ENCODE peak calls at places on chromosomes 16 and 17, in nine cellular contexts. I is body of pancreas; F is IMR-90; T is neural crest cell; O is astrocyte of the cerebellum; D is WTC11; A is B cell; M is CD4-positive, alpha-beta T cell; X is cardiac fibroblast. U is an unnamed sample.

GRCh38 chr16:84013787-84014569 is 28.6 kb downstream of the SLC38A8 start:
- DNase-seq in I (peak), F (peak), T (peak), O (no peak), D (peak), A (no peak), M (peak), X (peak), U (peak)

GRCh38 chr17:70369296-70369855 is 200.0 kb downstream of the KCNJ2 start:
- DNase-seq in I (no peak), F (no peak), T (no peak), O (peak), D (no peak), A (no peak), M (no peak), X (peak), U (no peak)

GRCh38 chr17:76223802-76224201 is 16.5 kb downstream of the RNF157 start:
- DNase-seq in I (no peak), F (no peak), T (no peak), O (no peak), D (no peak), A (no peak), M (no peak), X (no peak), U (no peak)

GRCh38 chr16:71722801-71723536 is 1.5 kb downstream of the PHLPP2 start:
- DNase-seq in I (peak), F (peak), T (peak), O (peak), D (peak), A (peak), M (peak), X (peak), U (peak)

GRCh38 chr17:48561894-48562810 is 16.0 kb downstream of the HOXB4 start:
- DNase-seq in I (no peak), F (peak), T (no peak), O (no peak), D (no peak), A (no peak), M (no peak), X (no peak), U (no peak)

GRCh38 chr17:1107777-1108559 is 71.8 kb downstream of the ABR start:
- DNase-seq in I (peak), F (no peak), T (no peak), O (no peak), D (peak), A (no peak), M (no peak), X (no peak), U (no peak)

GRCh38 chr17:37060094-37060493 is 111.3 kb downstream of the AATF start:
- DNase-seq in I (no peak), F (peak), T (no peak), O (no peak), D (no peak), A (no peak), M (no peak), X (no peak), U (no peak)

GRCh38 chr17:61279476-61280145 is 120.0 kb upstream of the TBX2 start:
- DNase-seq in I (no peak), F (peak), T (no peak), O (peak), D (no peak), A (no peak), M (no peak), X (no peak), U (no peak)

GRCh38 chr17:76345377-76345945 is 8.3 kb downstream of the PRPSAP1 start:
- DNase-seq in I (no peak), F (peak), T (no peak), O (no peak), D (no peak), A (no peak), M (no peak), X (no peak), U (no peak)

GRCh38 chr17:31610301-31610910 is 218.9 kb downstream of the RAB11FIP4 start:
- DNase-seq in I (no peak), F (no peak), T (no peak), O (no peak), D (no peak), A (no peak), M (no peak), X (no peak), U (no peak)

GRCh38 chr16:68514511-68514910 is 24.6 kb upstream of the ZFP90 start:
- DNase-seq in I (no peak), F (no peak), T (no peak), O (no peak), D (no peak), A (no peak), M (no peak), X (no peak), U (no peak)

GRCh38 chr17:79803997-79804855 is 7.3 kb upstream of the CBX8 start:
- DNase-seq in I (no peak), F (no peak), T (no peak), O (no peak), D (peak), A (peak), M (no peak), X (no peak), U (peak)

GRCh38 chr16:54136276-54136625 is 150.3 kb downstream of the IRX3 start:
- DNase-seq in I (no peak), F (peak), T (no peak), O (no peak), D (no peak), A (no peak), M (no peak), X (peak), U (no peak)

GRCh38 chr17:70629902-70630301 is 460.6 kb downstream of the KCNJ2 start:
- DNase-seq in I (no peak), F (peak), T (no peak), O (no peak), D (no peak), A (no peak), M (no peak), X (peak), U (peak)

GRCh38 chr17:40074175-40074512 is 11.4 kb downstream of the THRA start:
- DNase-seq in I (no peak), F (no peak), T (no peak), O (no peak), D (no peak), A (no peak), M (no peak), X (no peak), U (no peak)

GRCh38 chr17:7932483-7932891 is 481 bp downstream of the CNTROB start:
- DNase-seq in I (no peak), F (peak), T (no peak), O (no peak), D (peak), A (no peak), M (no peak), X (peak), U (peak)

GRCh38 chr16:46911650-46912049 is 27.5 kb downstream of the GPT2 start:
- DNase-seq in I (no peak), F (no peak), T (no peak), O (no peak), D (no peak), A (no peak), M (no peak), X (no peak), U (no peak)

GRCh38 chr16:89704281-89704680 is 2.8 kb upstream of the SPATA2L start:
- DNase-seq in I (no peak), F (no peak), T (no peak), O (no peak), D (no peak), A (no peak), M (no peak), X (no peak), U (no peak)

GRCh38 chr17:71922439-71922838 is 198.4 kb upstream of the SOX9 start:
- DNase-seq in I (no peak), F (peak), T (no peak), O (peak), D (no peak), A (no peak), M (no peak), X (peak), U (no peak)

GRCh38 chr16:88804552-88805339 is 1.2 kb downstream of the CDT1 start:
- DNase-seq in I (peak), F (no peak), T (no peak), O (no peak), D (peak), A (no peak), M (no peak), X (no peak), U (peak)

GRCh38 chr16:48704710-48705109 is 94.7 kb upstream of the N4BP1 start:
- DNase-seq in I (no peak), F (no peak), T (no peak), O (no peak), D (no peak), A (no peak), M (no peak), X (no peak), U (no peak)

GRCh38 chr17:80219777-80220708 is at the start of the genes SGSH and SLC26A11:
- DNase-seq in I (peak), F (peak), T (peak), O (peak), D (peak), A (peak), M (peak), X (peak), U (peak)

GRCh38 chr17:67879662-67880061 is 54.4 kb downstream of the BPTF start:
- DNase-seq in I (no peak), F (no peak), T (no peak), O (no peak), D (no peak), A (no peak), M (no peak), X (no peak), U (no peak)

GRCh38 chr16:49158029-49158642 is 123.5 kb downstream of the CBLN1 start:
- DNase-seq in I (no peak), F (peak), T (peak), O (no peak), D (peak), A (no peak), M (no peak), X (peak), U (peak)

GRCh38 chr17:27975146-27976011 is 67.1 kb upstream of the NLK start:
- DNase-seq in I (peak), F (peak), T (no peak), O (no peak), D (no peak), A (no peak), M (no peak), X (peak), U (no peak)

GRCh38 chr16:23500212-23500865 is 10.0 kb downstream of the GGA2 start:
- DNase-seq in I (peak), F (no peak), T (no peak), O (no peak), D (no peak), A (no peak), M (no peak), X (no peak), U (no peak)

GRCh38 chr17:16991349-16992009 is 19.6 kb upstream of the TNFRSF13B start:
- DNase-seq in I (peak), F (peak), T (peak), O (no peak), D (peak), A (peak), M (peak), X (peak), U (peak)
- TF ChIP-seq CTCF in I (peak), F (peak), T (peak), O (peak), D (peak), A (peak), M (peak), X (peak), U (peak)

DNA sequence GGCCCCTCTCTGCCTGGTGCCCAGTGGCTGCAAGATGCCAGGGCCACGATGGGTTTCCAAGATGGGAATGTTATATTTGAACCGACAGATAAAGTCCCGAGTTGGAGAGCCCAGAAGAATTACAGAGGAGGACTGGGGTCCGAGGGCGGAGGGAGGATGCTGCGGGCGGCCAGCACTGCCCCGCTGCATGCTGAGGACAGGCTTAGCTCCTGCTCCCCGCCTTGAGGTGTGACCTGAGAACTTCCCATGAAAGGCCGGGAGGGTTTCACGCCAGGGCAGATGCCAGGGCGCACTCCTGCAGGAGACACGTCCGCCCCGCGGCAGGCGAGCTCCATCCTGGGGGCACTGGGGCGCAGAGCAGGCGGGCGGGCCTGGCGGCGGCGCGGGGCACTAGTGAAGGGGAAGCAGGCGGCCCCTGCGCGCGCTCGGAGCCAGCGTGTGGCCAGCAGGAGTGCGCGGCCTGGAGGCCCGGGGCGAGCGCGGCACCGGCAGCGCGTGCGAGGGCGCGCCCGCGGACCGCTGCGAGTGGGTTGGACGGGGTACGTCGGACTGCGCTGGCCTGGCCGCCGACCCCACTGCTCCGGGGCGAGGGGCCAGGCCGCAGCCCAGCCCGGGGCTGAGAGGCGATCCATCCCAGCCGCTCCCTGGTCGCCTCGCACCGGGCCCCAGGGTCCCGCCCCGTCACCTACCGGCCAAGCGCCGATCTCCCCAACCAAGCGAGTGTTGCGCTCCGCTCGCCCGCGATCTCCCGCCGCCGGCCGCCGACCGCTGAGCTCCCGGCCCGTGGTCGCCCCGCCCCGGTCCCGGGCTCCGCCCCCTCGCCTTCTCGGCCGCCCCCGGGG is at the start of gene MAP3K14:
- DNase-seq in I (peak), F (peak), T (peak), O (no peak), D (peak), A (peak), M (peak), X (peak), U (peak)
- TF ChIP-seq CTCF in I (no peak), F (peak), T (peak), O (no peak), D (no peak), A (no peak), M (no peak), X (peak), U (peak)

DNA sequence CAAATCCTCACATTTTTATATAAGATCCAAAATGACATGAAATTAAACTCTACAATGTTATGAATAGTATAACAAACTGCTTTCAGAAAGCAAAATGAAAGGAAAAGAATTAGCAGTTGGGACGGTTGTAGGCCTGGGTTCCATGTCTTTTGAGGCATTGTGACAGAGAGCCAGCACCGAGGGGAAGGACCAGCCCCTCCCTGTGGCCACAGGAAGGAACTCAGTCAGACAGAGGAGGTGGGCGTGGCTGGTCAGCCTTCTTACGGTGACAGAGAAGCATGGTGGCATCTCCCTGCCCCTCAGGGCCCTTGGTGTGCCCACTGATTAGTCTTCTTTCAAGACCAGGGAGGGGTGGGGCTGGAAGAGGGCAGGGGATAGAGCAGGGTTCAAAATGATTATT is 5.7 kb downstream of the ZNF319 start:
- DNase-seq in I (no peak), F (peak), T (peak), O (no peak), D (peak), A (no peak), M (no peak), X (peak), U (peak)
- TF ChIP-seq CTCF in I (peak), F (peak), T (peak), O (peak), D (no peak), A (peak), M (no peak), X (peak), U (no peak)

DNA sequence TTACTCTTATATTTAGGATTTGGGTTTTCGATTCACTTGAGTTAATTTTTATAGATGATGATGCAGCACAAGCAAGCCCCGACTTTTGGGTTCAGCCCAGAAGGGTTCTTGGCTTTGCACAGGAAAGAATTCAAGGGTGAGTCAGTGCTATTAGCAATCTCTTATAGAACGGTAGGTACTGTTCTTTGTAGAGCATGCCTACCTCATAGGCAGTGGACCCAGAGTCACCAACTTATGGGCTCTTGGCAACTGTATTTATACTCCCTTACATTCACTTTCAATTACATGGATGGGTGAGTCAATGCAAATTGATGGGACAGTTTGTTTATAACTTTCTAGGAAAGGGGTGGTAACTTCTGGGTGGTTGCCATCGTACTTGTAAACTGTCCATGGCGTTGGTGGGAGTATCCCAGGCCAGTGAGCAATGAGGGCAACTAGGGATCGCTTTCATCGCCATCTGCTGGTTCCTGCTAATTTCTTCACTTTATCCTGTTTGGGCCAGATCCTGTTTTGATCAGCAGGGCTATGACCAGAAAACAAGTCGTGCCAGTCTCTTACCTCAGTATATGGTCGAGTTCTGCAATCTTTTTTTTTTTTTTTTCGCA is 362.6 kb downstream of the CNTNAP4 start:
- DNase-seq in I (peak), F (peak), T (peak), O (peak), D (peak), A (no peak), M (no peak), X (peak), U (no peak)
- TF ChIP-seq CTCF in I (peak), F (no peak), T (peak), O (peak), D (no peak), A (no peak), M (no peak), X (no peak), U (no peak)

U was measured in activated CD8-positive, alpha-beta T cell treated with anti-CD3 and anti-CD28 coated beads for 36 hours.